ENCODE peak calls at places on chromosomes 13 and 19, in six cellular contexts. O is T follicular helper cell; T is Peyer's patch; P is stimulated activated CD4-positive, alpha-beta T cell treated with anti-CD3 and anti-CD28 coated beads, Interleukin-4, amount 100 ng/mL, for 48 hours; B is substantia nigra; W is T-cell. Y is an unnamed sample.
A peak's percentile ranks its signal among the peaks of the same experiment; 100 is the strongest.

GRCh38 chr19:41588497-41589209 is 12.7 kb downstream of the CEACAM21 start:
- DNase-seq in O (no peak), T (no peak), P (no peak), B (no peak), W (no peak), Y (no peak)

GRCh38 chr13:46667687-46668281 is 114.8 kb downstream of the LRCH1 start:
- DNase-seq in O (no peak), T (no peak), P (no peak), B (no peak), W (no peak), Y (no peak)

GRCh38 chr19:40270362-40271089 is 14.6 kb downstream of the AKT2 start:
- DNase-seq in O (no peak), T (no peak), P (no peak), B (no peak), W (no peak), Y (no peak)

GRCh38 chr13:66780814-66781213 is 449.3 kb downstream of the PCDH9 start:
- DNase-seq in O (no peak), T (no peak), P (no peak), B (no peak), W (no peak), Y (no peak)

GRCh38 chr13:107441279-107441678 is 774.1 kb downstream of the LIG4 start:
- DNase-seq in O (no peak), T (no peak), P (no peak), B (no peak), W (no peak), Y (no peak)

GRCh38 chr19:30549151-30549550 is 177.0 kb downstream of the ZNF536 start:
- DNase-seq in O (no peak), T (no peak), P (no peak), B (no peak), W (no peak), Y (no peak)

GRCh38 chr19:11382898-11383705 is 1.0 kb downstream of the EPOR start:
- DNase-seq in O (peak; percentile 11), T (peak; percentile 64), P (peak; percentile 42), B (peak; percentile 23), W (no peak), Y (no peak)

GRCh38 chr19:2888739-2889224 is 11.9 kb upstream of the ZNF57 start:
- DNase-seq in O (peak; percentile 26), T (no peak), P (peak; percentile 36), B (no peak), W (peak; percentile 61), Y (no peak)

GRCh38 chr19:35986664-35987570 is 8.1 kb upstream of the SDHAF1 start:
- DNase-seq in O (no peak), T (no peak), P (no peak), B (peak; percentile 29), W (no peak), Y (no peak)

GRCh38 chr19:12703056-12703455 is 6.6 kb upstream of the FBXW9 start:
- DNase-seq in O (no peak), T (no peak), P (no peak), B (no peak), W (no peak), Y (no peak)

GRCh38 chr13:33280923-33281322 is 4.6 kb downstream of the STARD13 start:
- DNase-seq in O (no peak), T (no peak), P (no peak), B (no peak), W (no peak), Y (no peak)

GRCh38 chr19:54252243-54252642 is 4.8 kb downstream of the LILRB5 start:
- DNase-seq in O (no peak), T (no peak), P (no peak), B (no peak), W (no peak), Y (no peak)

GRCh38 chr13:77521194-77521593 is 14.3 kb upstream of the SCEL start:
- DNase-seq in O (no peak), T (no peak), P (no peak), B (no peak), W (no peak), Y (no peak)

GRCh38 chr19:3818918-3819317 is 32.7 kb upstream of the MATK start:
- DNase-seq in O (no peak), T (no peak), P (no peak), B (no peak), W (no peak), Y (no peak)

GRCh38 chr19:48341006-48341405 is 15.7 kb downstream of the EMP3 start:
- DNase-seq in O (no peak), T (no peak), P (no peak), B (no peak), W (no peak), Y (no peak)

GRCh38 chr13:110262944-110263343 is 44.0 kb downstream of the COL4A1 start:
- DNase-seq in O (no peak), T (no peak), P (no peak), B (no peak), W (no peak), Y (no peak)

GRCh38 chr13:20654156-20654555 is 49.3 kb upstream of the IL17D start:
- DNase-seq in O (no peak), T (no peak), P (no peak), B (no peak), W (no peak), Y (no peak)

GRCh38 chr19:53537523-53538377 is at the start of gene ZNF331:
- DNase-seq in O (peak; percentile 90), T (peak; percentile 82), P (peak; percentile 81), B (peak; percentile 76), W (peak; percentile 93), Y (peak; percentile 92)

GRCh38 chr19:13234518-13234917 is 84.3 kb downstream of the IER2 start:
- DNase-seq in O (peak; percentile 10), T (peak; percentile 73), P (peak; percentile 59), B (no peak), W (peak; percentile 48), Y (no peak)

GRCh38 chr13:112940236-112940635 is 28.8 kb upstream of the MCF2L start:
- DNase-seq in O (no peak), T (no peak), P (no peak), B (peak; percentile 40), W (no peak), Y (no peak)

GRCh38 chr13:108927615-108928014 is 298.2 kb downstream of the MYO16 start:
- DNase-seq in O (no peak), T (no peak), P (no peak), B (no peak), W (no peak), Y (no peak)

GRCh38 chr13:48831248-48831647 is 144.5 kb upstream of the FNDC3A start:
- DNase-seq in O (no peak), T (no peak), P (no peak), B (no peak), W (no peak), Y (no peak)

GRCh38 chr13:65789815-65790214 is 1440.3 kb downstream of the PCDH9 start:
- DNase-seq in O (no peak), T (no peak), P (no peak), B (no peak), W (no peak), Y (no peak)

GRCh38 chr13:36072127-36072526 is 59.1 kb downstream of the DCLK1 start:
- DNase-seq in O (no peak), T (no peak), P (no peak), B (no peak), W (no peak), Y (no peak)

GRCh38 chr19:2333027-2333806 is 4.7 kb downstream of the SPPL2B start:
- DNase-seq in O (no peak), T (peak; percentile 83), P (no peak), B (no peak), W (no peak), Y (no peak)

Y was measured in T-helper 22 cell.